ENCODE peak calls at places on chromosome 19, in six cellular contexts. C is hippocampal formation; G is ascending aorta; T is kidney epithelial cell; W is stimulated activated CD4-positive, alpha-beta T cell treated with anti-CD3 and anti-CD28 coated beads, TNF-alpha, amount 100 ng/mL, for 48 hours; O is testis. D is an unnamed sample.

GRCh38 chr19:44846455-44847143 is 502 bp downstream of the NECTIN2 start:
- DNase-seq in T (no peak), W (no peak), C (no peak), G (no peak), O (no peak), D (no peak)

GRCh38 chr19:8251025-8251472 is 41.9 kb downstream of the CERS4 start:
- DNase-seq in C (peak; percentile 21), W (no peak), O (peak; percentile 86), T (no peak), G (peak; percentile 81), D (no peak)

GRCh38 chr19:40801449-40802299 is 2.7 kb downstream of the EGLN2 start:
- DNase-seq in T (no peak), O (no peak), C (no peak), W (no peak), G (no peak), D (no peak)

GRCh38 chr19:40718774-40719391 is 2.0 kb downstream of the ITPKC start:
- DNase-seq in W (no peak), C (no peak), G (peak; percentile 77), O (peak; percentile 77), T (no peak), D (no peak)

GRCh38 chr19:31408460-31409124 is 59.4 kb upstream of the TSHZ3 start:
- DNase-seq in T (peak; percentile 64), C (no peak), W (no peak), O (no peak), G (no peak), D (no peak)

GRCh38 chr19:40139533-40140287 is 49.0 kb upstream of the ZNF780A start:
- DNase-seq in G (no peak), O (no peak), C (peak; percentile 71), T (no peak), W (no peak), D (no peak)

GRCh38 chr19:16386619-16387240 is 62.1 kb downstream of the KLF2 start:
- DNase-seq in G (no peak), W (no peak), C (peak; percentile 37), O (peak; percentile 77), T (peak; percentile 14), D (peak; percentile 56)

GRCh38 chr19:3720533-3720917 is 12.3 kb downstream of the TJP3 start:
- DNase-seq in W (no peak), G (no peak), T (no peak), C (no peak), O (no peak), D (no peak)

GRCh38 chr19:47573076-47574026 is at the start of gene ZNF541:
- DNase-seq in C (peak; percentile 18), T (no peak), W (peak; percentile 71), O (peak; percentile 89), G (peak; percentile 82), D (peak; percentile 23)

GRCh38 chr19:23286477-23286876 is 36.3 kb upstream of the ZNF724 start:
- DNase-seq in C (no peak), O (no peak), G (no peak), T (no peak), W (no peak), D (no peak)

GRCh38 chr19:50639121-50640112 is at the start of gene SYT3:
- DNase-seq in G (no peak), O (peak; percentile 80), T (no peak), W (peak; percentile 18), C (peak; percentile 65), D (no peak)

GRCh38 chr19:15210323-15210774 is 9.6 kb upstream of the NOTCH3 start:
- DNase-seq in T (no peak), G (peak; percentile 94), C (no peak), O (no peak), W (no peak), D (no peak)

GRCh38 chr19:2663920-2664571 is 38.4 kb downstream of the GNG7 start:
- DNase-seq in T (no peak), C (peak; percentile 13), W (no peak), O (peak; percentile 86), G (no peak), D (peak; percentile 65)

GRCh38 chr19:46015961-46016425 is 6.9 kb downstream of the PGLYRP1 start:
- DNase-seq in G (no peak), W (no peak), O (no peak), T (no peak), C (no peak), D (no peak)

GRCh38 chr19:53007200-53008054 is 6.3 kb upstream of the ERVV-1 start:
- DNase-seq in W (no peak), G (no peak), C (no peak), O (no peak), T (no peak), D (no peak)

GRCh38 chr19:3575260-3575741 is 2.6 kb downstream of the HMG20B start:
- DNase-seq in C (no peak), T (no peak), G (no peak), O (peak; percentile 49), W (no peak), D (no peak)

GRCh38 chr19:39824143-39825092 is 9.5 kb downstream of the DYRK1B start:
- DNase-seq in C (peak; percentile 99), O (peak; percentile 93), G (peak; percentile 96), W (peak; percentile 86), T (peak; percentile 79), D (peak; percentile 90)

GRCh38 chr19:55340784-55341147 is 1.1 kb downstream of the KMT5C start:
- DNase-seq in W (peak; percentile 26), G (no peak), C (no peak), T (no peak), O (no peak), D (no peak)

GRCh38 chr19:55540619-55541018 is 3.7 kb upstream of the SBK2 start:
- DNase-seq in W (no peak), C (no peak), O (no peak), T (no peak), G (no peak), D (no peak)

GRCh38 chr19:1449467-1450442 is at the start of gene APC2:
- DNase-seq in W (no peak), T (no peak), O (no peak), C (peak; percentile 57), G (no peak), D (no peak)

GRCh38 chr19:48629599-48630288 is 7.4 kb downstream of the DBP start:
- DNase-seq in C (no peak), T (no peak), O (peak; percentile 65), G (no peak), W (no peak), D (no peak)

GRCh38 chr19:14054099-14054498 is 7.8 kb downstream of the PALM3 start:
- DNase-seq in T (no peak), C (no peak), W (no peak), O (no peak), G (no peak), D (no peak)

GRCh38 chr19:54893406-54893805 is 12.5 kb upstream of the NCR1 start:
- DNase-seq in W (no peak), O (no peak), C (no peak), T (no peak), G (no peak), D (no peak)

GRCh38 chr19:16594131-16594586 is 21.9 kb upstream of the SLC35E1 start:
- DNase-seq in G (no peak), W (no peak), O (no peak), C (no peak), T (no peak), D (no peak)

GRCh38 chr19:4014541-4015491 is 7.3 kb downstream of the PIAS4 start:
- DNase-seq in O (peak; percentile 33), G (no peak), W (peak; percentile 28), C (no peak), T (no peak), D (no peak)

D was measured in GM12891.